ENCODE peak calls at places on chromosomes 16 and 17, in ten cellular contexts. Z is choroid plexus epithelial cell; F is naive thymus-derived CD4-positive, alpha-beta T cell; X is cardiac fibroblast; V is heart right ventricle; D is neural progenitor cell; I is astrocyte; N is PC-9; O is breast epithelium; A is pancreas. M is an unnamed sample.

GRCh38 chr17:6328279-6328678 is 106.6 kb downstream of the AIPL1 start:
- DNase-seq in Z (no peak), N (no peak), F (no peak), X (no peak), A (no peak), D (no peak), I (no peak), V (no peak), O (no peak), M (no peak)

GRCh38 chr17:4179071-4179470 is 36.1 kb downstream of the CYB5D2 start:
- DNase-seq in I (no peak), F (no peak), O (no peak), A (no peak), V (no peak), Z (peak), N (no peak), D (no peak), X (no peak), M (no peak)

GRCh38 chr17:70320642-70321345 is 151.5 kb downstream of the KCNJ2 start:
- DNase-seq in I (peak), X (peak), V (no peak), Z (peak), O (no peak), A (no peak), N (no peak), D (no peak), F (no peak), M (no peak)

GRCh38 chr16:14303182-14303618 is 232.1 kb downstream of the MRTFB start:
- DNase-seq in X (peak), I (no peak), A (no peak), N (no peak), Z (peak), V (no peak), D (peak), O (no peak), F (no peak), M (no peak)

GRCh38 chr17:65027305-65027704 is 29.2 kb downstream of the GNA13 start:
- DNase-seq in N (peak), X (peak), A (no peak), D (peak), I (peak), Z (peak), F (no peak), V (no peak), O (no peak), M (peak)

GRCh38 chr16:88119881-88120280 is 168.6 kb downstream of the BANP start:
- DNase-seq in F (no peak), A (no peak), V (no peak), O (no peak), D (no peak), X (no peak), N (no peak), I (no peak), Z (no peak), M (no peak)

GRCh38 chr17:35617505-35617904 is 30.4 kb downstream of the AP2B1 start:
- DNase-seq in Z (no peak), N (no peak), D (no peak), F (no peak), A (no peak), I (no peak), X (peak), V (no peak), O (no peak), M (no peak)

GRCh38 chr17:32869345-32870026 is 7.4 kb downstream of the MYO1D start:
- DNase-seq in F (no peak), O (no peak), A (no peak), X (no peak), I (no peak), N (no peak), V (no peak), D (no peak), Z (no peak), M (no peak)

GRCh38 chr17:19244796-19245195 is 7.6 kb downstream of the EPN2 start:
- DNase-seq in X (no peak), V (no peak), N (no peak), O (no peak), D (no peak), I (no peak), A (no peak), F (no peak), Z (no peak), M (no peak)

GRCh38 chr16:86809458-86809955 is 231.2 kb downstream of the FOXL1 start:
- DNase-seq in D (no peak), O (no peak), Z (peak), N (no peak), F (no peak), I (peak), X (peak), V (no peak), A (no peak), M (peak)

GRCh38 chr17:82896071-82897000 is 56.5 kb upstream of the ZNF750 start:
- DNase-seq in O (no peak), Z (no peak), A (no peak), N (no peak), D (no peak), F (no peak), I (no peak), V (no peak), X (no peak), M (no peak)

GRCh38 chr17:7166873-7167272 is 12.3 kb downstream of the ASGR1 start:
- DNase-seq in X (no peak), A (no peak), N (no peak), Z (no peak), D (no peak), I (no peak), V (no peak), F (no peak), O (no peak), M (no peak)

GRCh38 chr16:4273858-4274291 is 1.1 kb upstream of the TFAP4 start:
- DNase-seq in O (peak), Z (peak), V (peak), A (peak), X (peak), I (no peak), N (peak), D (peak), F (peak), M (no peak)

GRCh38 chr17:18039535-18040286 is 503 bp downstream of the GID4 start:
- DNase-seq in O (peak), V (peak), X (no peak), A (peak), I (no peak), D (peak), F (no peak), N (peak), Z (peak), M (no peak)

GRCh38 chr16:89921131-89921698 is 1.9 kb upstream of the TUBB3 start:
- DNase-seq in I (no peak), A (no peak), F (no peak), X (no peak), O (no peak), Z (no peak), V (no peak), D (peak), N (no peak), M (no peak)

GRCh38 chr16:88526008-88526905 is 43.9 kb upstream of the ZC3H18 start:
- DNase-seq in Z (no peak), D (no peak), O (no peak), F (no peak), A (peak), N (no peak), V (peak), I (no peak), X (no peak), M (no peak)

GRCh38 chr17:48148029-48148759 is 40.6 kb downstream of the SNX11 start:
- DNase-seq in I (no peak), V (no peak), O (no peak), D (no peak), A (no peak), Z (no peak), N (no peak), F (no peak), X (no peak), M (no peak)

GRCh38 chr16:3825103-3825502 is 55.4 kb downstream of the CREBBP start:
- DNase-seq in D (no peak), I (peak), O (no peak), F (no peak), A (no peak), N (peak), X (peak), V (no peak), Z (peak), M (no peak)

GRCh38 chr17:72726936-72727335 is 365.6 kb downstream of the SLC39A11 start:
- DNase-seq in V (no peak), N (no peak), O (no peak), Z (peak), D (no peak), I (no peak), F (peak), X (no peak), A (no peak), M (peak)

GRCh38 chr17:58369214-58370031 is 17.4 kb upstream of the SUPT4H1 start:
- DNase-seq in N (no peak), O (no peak), X (no peak), V (no peak), D (no peak), F (no peak), I (no peak), A (no peak), Z (no peak), M (no peak)

GRCh38 chr16:54477766-54478165 is 191.2 kb upstream of the IRX3 start:
- DNase-seq in I (no peak), D (no peak), V (no peak), F (no peak), O (no peak), A (no peak), Z (no peak), X (no peak), N (no peak), M (no peak)

GRCh38 chr16:53415504-53415903 is 18.8 kb upstream of the RBL2 start:
- DNase-seq in D (peak), O (no peak), N (peak), X (no peak), V (no peak), F (no peak), I (no peak), Z (no peak), A (no peak), M (no peak)

GRCh38 chr17:55267777-55268648 is 3.3 kb downstream of the HLF start:
- DNase-seq in D (no peak), I (no peak), A (no peak), N (no peak), X (no peak), O (no peak), F (no peak), V (no peak), Z (no peak), M (no peak)

GRCh38 chr16:84144859-84145639 is at the start of the genes DNAAF1 and HSDL1:
- DNase-seq in A (peak), D (peak), Z (peak), O (peak), N (peak), V (peak), I (peak), F (peak), X (peak), M (peak)

GRCh38 chr17:80917716-80918560 is 73.7 kb upstream of the CHMP6 start:
- DNase-seq in I (no peak), N (no peak), A (no peak), V (no peak), D (no peak), Z (no peak), X (no peak), O (no peak), F (no peak), M (no peak)

GRCh38 chr17:81710514-81711308 is 1.4 kb upstream of the SLC25A10 start:
- DNase-seq in Z (peak), N (no peak), O (no peak), A (no peak), I (no peak), D (peak), F (no peak), X (peak), V (peak), M (no peak)

GRCh38 chr17:82031303-82031884 is at the start of gene RAC3:
- DNase-seq in X (peak), N (peak), Z (peak), O (no peak), D (peak), F (no peak), A (peak), I (no peak), V (no peak), M (no peak)

GRCh38 chr17:20010099-20010863 is 1.1 kb downstream of the SPECC1 start:
- DNase-seq in X (peak), Z (peak), O (no peak), N (peak), D (peak), A (peak), F (no peak), I (peak), V (peak), M (peak)

GRCh38 chr16:83305092-83305491 is 502.7 kb upstream of the HSBP1 start:
- DNase-seq in D (no peak), O (no peak), I (peak), X (peak), A (no peak), F (no peak), V (no peak), N (no peak), Z (peak), M (peak)

GRCh38 chr17:40035162-40035559 is 19.0 kb downstream of the MED24 start:
- DNase-seq in X (peak), D (peak), I (no peak), A (no peak), F (no peak), V (no peak), Z (peak), O (no peak), N (no peak), M (peak)

GRCh38 chr16:84048306-84048705 is 5.7 kb upstream of the SLC38A8 start:
- DNase-seq in I (no peak), Z (no peak), V (no peak), N (peak), F (no peak), D (peak), O (no peak), X (no peak), A (peak), M (no peak)

GRCh38 chr17:38942641-38943040 is 17.2 kb downstream of the LASP1NB start:
- DNase-seq in N (no peak), D (no peak), V (no peak), O (no peak), A (no peak), F (no peak), X (no peak), I (no peak), Z (no peak), M (no peak)

GRCh38 chr16:10959161-10959560 is 14.8 kb downstream of the CLEC16A start:
- DNase-seq in F (no peak), O (no peak), Z (no peak), D (no peak), A (no peak), I (no peak), V (no peak), N (no peak), X (no peak), M (no peak)

GRCh38 chr16:74726736-74727135 is 26.1 kb upstream of the MLKL start:
- DNase-seq in N (no peak), D (no peak), I (no peak), Z (peak), O (no peak), A (no peak), F (no peak), X (no peak), V (no peak), M (peak)

GRCh38 chr17:81487487-81488275 is 24.9 kb downstream of the ACTG1 start:
- DNase-seq in I (no peak), X (peak), Z (peak), A (peak), D (peak), V (peak), N (peak), F (peak), O (no peak), M (no peak)

GRCh38 chr17:19336938-19337711 is 25.4 kb downstream of the B9D1 start:
- DNase-seq in Z (no peak), X (no peak), F (no peak), O (no peak), D (peak), A (no peak), I (no peak), V (no peak), N (no peak), M (peak)

GRCh38 chr17:1038459-1039118 is 41.7 kb downstream of the TIMM22 start:
- DNase-seq in X (no peak), F (no peak), V (no peak), Z (peak), N (no peak), D (peak), A (no peak), O (no peak), I (no peak), M (no peak)

GRCh38 chr17:1039119-1039507 is 42.2 kb downstream of the TIMM22 start:
- DNase-seq in N (no peak), X (no peak), V (no peak), A (no peak), D (no peak), F (no peak), O (no peak), I (no peak), Z (no peak), M (no peak)

GRCh38 chr17:1039511-1040215 is 42.7 kb downstream of the TIMM22 start:
- DNase-seq in A (peak), X (peak), N (no peak), I (no peak), V (peak), D (no peak), O (peak), F (no peak), Z (peak), M (no peak)

GRCh38 chr17:1041746-1042145 is 44.8 kb downstream of the TIMM22 start:
- DNase-seq in O (no peak), V (peak), N (no peak), I (no peak), F (no peak), D (no peak), X (no peak), A (no peak), Z (no peak), M (no peak)

DNA sequence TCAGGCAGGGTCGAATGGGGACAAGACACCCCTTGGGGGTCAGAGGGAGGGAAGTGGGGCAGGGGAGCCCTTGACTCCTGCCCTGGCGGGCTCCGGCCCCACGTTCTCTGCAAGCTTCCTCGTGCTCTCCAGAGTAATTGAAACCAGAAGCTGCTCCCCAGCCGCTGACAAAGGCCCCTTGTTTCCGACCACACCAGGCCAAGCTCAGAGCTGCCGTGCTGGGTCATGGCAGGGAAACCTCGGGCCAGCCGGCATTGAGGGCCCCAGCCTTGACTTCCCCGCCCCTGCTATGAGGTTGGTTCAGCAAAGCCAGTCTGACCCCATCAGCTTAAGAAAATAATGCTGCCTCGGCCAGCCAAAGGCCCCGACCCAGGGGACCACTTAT is 43.3 kb downstream of the TIMM22 start:
- DNase-seq in N (no peak), Z (no peak), V (no peak), A (no peak), D (no peak), F (no peak), X (no peak), O (peak), I (no peak), M (no peak)
- H3K4me3 ChIP-seq in N (no peak), Z (no peak), V (no peak), A (no peak), D (no peak), F (no peak), X (no peak), O (no peak), I (no peak), M (no peak)

GRCh38 chr17:79464310-79465010 is 146.4 kb downstream of the RBFOX3 start:
- DNase-seq in F (no peak), I (no peak), N (no peak), V (no peak), Z (no peak), O (no peak), X (no peak), D (no peak), A (no peak), M (no peak)

GRCh38 chr17:79461041-79461440 is 149.8 kb downstream of the RBFOX3 start:
- DNase-seq in I (peak), X (no peak), A (no peak), V (no peak), O (no peak), D (no peak), N (no peak), F (no peak), Z (peak), M (peak)

GRCh38 chr17:79465011-79466006 is 145.5 kb downstream of the RBFOX3 start:
- DNase-seq in O (no peak), N (no peak), V (no peak), A (no peak), D (no peak), X (no peak), Z (no peak), F (no peak), I (no peak), M (no peak)

GRCh38 chr17:79466562-79467350 is 144.1 kb downstream of the RBFOX3 start:
- DNase-seq in X (no peak), D (no peak), O (no peak), Z (no peak), I (no peak), A (no peak), N (no peak), F (no peak), V (no peak), M (no peak)

DNA sequence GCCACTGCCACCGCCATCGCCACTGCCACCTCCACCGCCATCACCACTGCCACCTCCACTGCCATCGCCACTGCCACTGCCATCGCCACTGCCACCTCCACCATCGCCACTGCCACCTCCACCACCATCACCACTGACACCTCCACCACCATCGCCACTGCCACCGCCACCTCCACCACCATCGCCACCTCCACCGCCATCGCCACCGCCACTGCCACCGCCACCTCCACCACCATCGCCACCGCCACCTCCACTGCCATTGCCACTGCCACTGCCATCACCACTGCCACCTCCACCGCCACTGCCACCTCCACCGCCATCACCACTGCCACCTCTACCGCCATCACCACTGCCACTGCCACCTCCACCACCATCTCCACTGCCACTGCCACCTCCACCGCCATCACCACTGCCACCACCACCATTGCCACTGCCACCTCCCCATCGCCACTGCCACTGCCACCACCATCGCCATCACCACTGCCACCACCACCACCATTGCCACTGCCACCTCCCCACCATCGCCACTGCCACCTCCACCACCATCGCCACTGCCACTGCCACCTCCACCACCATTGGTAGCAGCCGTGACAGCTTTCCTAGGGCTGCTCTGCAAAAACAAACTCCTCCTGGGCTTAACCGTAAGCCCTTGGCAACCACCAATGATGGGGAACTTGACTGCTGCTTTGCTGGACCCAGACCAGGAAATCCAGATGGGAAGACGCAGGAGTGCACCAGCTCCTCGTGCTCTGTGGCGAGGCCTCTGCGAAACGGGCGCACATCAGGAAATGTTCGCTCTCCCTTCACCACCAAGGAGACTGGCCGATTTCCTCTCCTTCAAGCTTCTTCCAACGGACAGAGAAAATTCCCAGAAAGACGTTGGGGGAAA is 147.2 kb downstream of the RBFOX3 start:
- DNase-seq in A (no peak), D (no peak), V (no peak), Z (no peak), N (no peak), O (no peak), X (no peak), F (no peak), I (no peak), M (no peak)
- H3K4me3 ChIP-seq in A (no peak), D (no peak), V (no peak), Z (no peak), N (no peak), O (no peak), X (no peak), F (no peak), I (no peak), M (no peak)

DNA sequence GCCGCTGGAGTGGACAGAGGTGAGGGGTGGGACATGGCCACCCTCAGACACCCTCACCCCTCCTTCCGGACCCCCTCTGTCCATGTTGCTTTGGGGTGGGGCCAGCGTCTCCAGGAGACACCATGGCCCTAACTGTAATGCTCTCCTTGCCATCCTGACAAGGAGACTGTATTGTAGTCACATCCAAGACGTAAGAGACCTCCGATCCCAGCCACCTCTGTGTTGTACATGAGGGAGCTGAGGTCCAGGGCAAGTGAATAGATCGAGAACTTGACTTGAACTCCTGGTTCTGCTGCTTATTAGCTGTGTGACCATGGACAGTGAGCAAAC is 30.2 kb downstream of the POLR3E start:
- DNase-seq in F (no peak), I (no peak), A (no peak), V (no peak), O (no peak), D (no peak), Z (no peak), X (no peak), N (no peak), M (no peak)
- H3K4me3 ChIP-seq in F (no peak), I (no peak), A (no peak), V (no peak), O (no peak), D (no peak), Z (no peak), X (no peak), N (no peak), M (no peak)

GRCh38 chr17:43917348-43918025 is 10.2 kb upstream of the MPP2 start:
- DNase-seq in A (no peak), O (no peak), Z (peak), N (no peak), X (peak), V (peak), D (peak), F (peak), I (no peak), M (peak)
- H3K4me3 ChIP-seq in A (no peak), O (peak), Z (peak), N (no peak), X (peak), V (no peak), D (no peak), F (peak), I (peak), M (peak)

M was measured in brain microvascular endothelial cell.